ENCODE peak calls at places on chromosome 7, in seven cellular contexts. I, A, H, O, G, N and J are unnamed samples.

GRCh38 chr7:103879411-103879810 is 110.0 kb downstream of the RELN start:
- DNase-seq in I (no peak), H (no peak), G (no peak), A (no peak), O (no peak), N (no peak), J (no peak)

GRCh38 chr7:693280-693679 is 33.2 kb upstream of the DNAAF5 start:
- DNase-seq in O (peak; percentile 28), H (no peak), A (no peak), G (no peak), N (peak; percentile 53), I (no peak), J (no peak)

GRCh38 chr7:43791-44540 is 148.4 kb upstream of the FAM20C start:
- DNase-seq in G (no peak), N (peak; percentile 68), I (peak; percentile 6), O (peak; percentile 27), H (peak; percentile 4), A (no peak), J (no peak)

GRCh38 chr7:24572014-24572413 is 1.2 kb upstream of the PALS2 start:
- DNase-seq in A (no peak), N (no peak), I (no peak), H (no peak), G (no peak), O (no peak), J (no peak)

GRCh38 chr7:100668069-100668449 is 5.5 kb upstream of the GNB2 start:
- DNase-seq in N (no peak), G (no peak), I (no peak), O (no peak), A (no peak), H (no peak), J (no peak)

GRCh38 chr7:150334108-150334507 is 7.3 kb downstream of the RARRES2 start:
- DNase-seq in G (no peak), O (no peak), I (no peak), H (no peak), A (no peak), N (no peak), J (no peak)

GRCh38 chr7:137096607-137097006 is 228.2 kb downstream of the CHRM2 start:
- DNase-seq in O (no peak), H (no peak), I (no peak), N (no peak), G (no peak), A (no peak), J (no peak)

GRCh38 chr7:142745783-142746182 is 3.5 kb upstream of the PRSS1 start:
- DNase-seq in G (no peak), N (no peak), A (no peak), O (no peak), H (no peak), I (no peak), J (no peak)

GRCh38 chr7:272631-273030 is 17.3 kb upstream of the FOXL3 start:
- DNase-seq in H (no peak), I (no peak), G (peak; percentile 9), O (no peak), A (no peak), N (no peak), J (no peak)

GRCh38 chr7:107858280-107858679 is 32.7 kb upstream of the DLD start:
- DNase-seq in I (no peak), A (no peak), H (no peak), O (no peak), N (no peak), G (no peak), J (no peak)

GRCh38 chr7:39069046-39069445 is 91.3 kb downstream of the POU6F2 start:
- DNase-seq in O (no peak), N (no peak), A (no peak), H (no peak), I (no peak), G (no peak), J (no peak)
- TF ChIP-seq POLR2A in O (no peak), N (no peak), A (no peak), H (no peak), I (no peak), G (no peak), J (no peak)

GRCh38 chr7:148940702-148941597 is 56.9 kb upstream of the EZH2 start:
- DNase-seq in O (peak; percentile 69), A (peak; percentile 79), I (peak; percentile 83), N (peak; percentile 94), G (peak; percentile 87), H (peak; percentile 82), J (peak; percentile 85)

GRCh38 chr7:148939128-148939747 is 55.1 kb upstream of the EZH2 start:
- DNase-seq in G (no peak), O (no peak), A (no peak), H (no peak), N (no peak), I (no peak), J (no peak)

GRCh38 chr7:148944935-148945934 is 61.1 kb upstream of the EZH2 start:
- DNase-seq in A (no peak), H (no peak), O (no peak), I (peak; percentile 32), G (no peak), N (no peak), J (no peak)

DNA sequence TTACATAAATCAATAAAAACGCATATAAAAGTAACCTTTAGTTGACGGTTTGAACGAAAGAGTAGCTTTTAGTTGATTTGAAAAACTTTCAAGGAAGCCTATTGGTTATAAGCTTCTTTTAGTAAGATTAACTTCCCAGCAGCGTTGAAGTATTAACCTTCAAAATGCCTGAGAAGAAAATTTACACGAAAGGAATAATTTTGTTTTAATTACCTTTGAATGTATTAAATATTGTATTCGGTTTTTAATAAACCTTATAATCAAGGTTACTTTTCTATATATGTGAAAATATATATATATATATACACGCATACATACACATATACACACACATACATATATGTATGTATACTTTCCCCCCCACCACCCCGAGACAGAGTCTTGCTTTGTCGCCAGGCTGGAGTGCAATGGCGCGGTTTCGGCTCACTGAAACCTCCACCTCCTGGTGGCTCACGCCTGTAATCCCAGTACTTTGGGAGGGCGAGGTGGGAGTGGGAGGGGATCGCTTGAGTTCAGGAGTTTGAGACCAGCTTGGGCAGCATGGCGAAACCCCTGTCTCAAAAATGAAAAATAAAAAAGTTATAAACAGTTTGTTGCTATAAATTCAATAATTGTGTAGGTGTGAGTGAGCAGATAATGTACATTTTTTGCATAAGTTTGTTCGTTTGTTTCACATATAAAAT is 57.6 kb upstream of the EZH2 start:
- DNase-seq in G (peak; percentile 35), O (peak; percentile 70), H (peak; percentile 72), I (peak; percentile 52), A (peak; percentile 42), N (peak; percentile 91), J (peak; percentile 86)
- TF ChIP-seq POLR2A in G (no peak), O (no peak), H (peak; percentile 2), I (no peak), A (no peak), N (no peak), J (no peak)

GRCh38 chr7:55515569-55516279 is 56.6 kb downstream of the VOPP1 start:
- DNase-seq in N (no peak), A (no peak), G (peak; percentile 69), O (no peak), I (no peak), H (no peak), J (no peak)
- TF ChIP-seq POLR2A in N (no peak), A (no peak), G (no peak), O (no peak), I (no peak), H (no peak), J (no peak)

DNA sequence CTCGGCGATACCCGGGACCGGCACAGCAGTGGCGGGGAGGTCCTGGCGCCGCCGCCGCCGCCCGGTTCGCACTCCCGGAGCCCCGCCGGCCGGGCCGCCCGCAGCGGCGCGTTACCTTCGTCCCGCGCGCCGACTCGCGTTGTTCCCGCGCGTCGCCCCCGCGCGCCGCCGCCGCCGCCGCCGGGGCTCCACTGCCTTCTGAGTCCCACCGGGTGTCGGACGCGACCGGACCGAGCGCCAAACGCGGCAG is at the start of gene EZH2:
- DNase-seq in G (no peak), A (no peak), H (no peak), N (no peak), O (no peak), I (no peak), J (no peak)
- TF ChIP-seq POLR2A in G (no peak), A (no peak), H (no peak), N (no peak), O (no peak), I (no peak), J (no peak)

GRCh38 chr7:20797174-20798080 is 10.7 kb upstream of the SP8 start:
- DNase-seq in N (no peak), I (no peak), A (no peak), O (no peak), G (no peak), H (no peak), J (peak; percentile 57)
- TF ChIP-seq POLR2A in N (no peak), I (no peak), A (no peak), O (no peak), G (no peak), H (no peak), J (no peak)

DNA sequence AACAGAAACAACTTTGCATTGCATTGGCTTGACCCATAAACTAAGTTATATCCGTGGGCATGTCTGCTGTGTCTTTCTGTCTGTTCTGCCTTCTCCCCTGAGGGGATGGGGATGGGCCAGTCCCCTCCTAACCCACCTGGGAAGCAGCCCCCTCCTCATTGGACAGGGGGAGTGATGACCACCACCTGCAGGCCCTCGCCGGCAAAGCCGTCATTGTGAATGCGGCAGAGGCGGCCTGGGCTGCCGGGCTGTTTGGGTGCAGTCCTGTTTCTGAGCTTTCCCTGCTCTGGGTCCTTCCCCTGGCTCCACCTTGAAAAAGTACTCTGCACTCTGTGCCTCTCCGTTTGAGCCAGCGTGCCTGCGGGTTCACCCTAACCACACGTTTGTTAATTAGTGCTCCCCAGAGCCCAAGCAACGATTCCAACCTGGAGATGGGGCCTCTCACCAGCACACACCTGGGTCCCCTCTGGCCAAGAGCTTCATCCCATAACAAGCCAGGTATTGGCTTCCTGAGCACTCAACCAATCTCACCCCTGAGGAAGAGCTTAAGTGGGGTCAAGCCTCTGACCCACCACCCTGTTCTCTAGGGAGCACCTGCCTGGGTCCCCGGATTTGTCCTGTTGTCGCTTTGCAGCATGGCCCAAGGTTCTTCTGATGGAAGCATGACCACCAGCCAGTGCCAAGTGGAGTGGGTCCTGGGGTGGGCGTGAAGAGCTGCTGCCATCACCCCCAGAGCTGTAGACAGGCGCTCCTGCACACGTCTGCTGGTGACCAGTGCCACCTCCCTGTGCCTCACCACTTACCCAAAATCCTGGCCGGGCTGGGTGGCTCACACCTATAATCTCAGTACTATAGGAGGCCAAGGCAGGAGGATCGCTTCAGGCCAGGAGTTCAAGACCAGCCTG is 39.4 kb upstream of the ZMIZ2 start:
- DNase-seq in N (no peak), H (no peak), G (no peak), O (no peak), I (no peak), A (no peak), J (no peak)
- TF ChIP-seq POLR2A in N (no peak), H (no peak), G (no peak), O (no peak), I (no peak), A (no peak), J (no peak)

GRCh38 chr7:131107343-131108211 is 220.1 kb upstream of the MKLN1 start:
- DNase-seq in O (peak; percentile 61), G (peak; percentile 80), A (peak; percentile 83), N (peak; percentile 95), H (peak; percentile 78), I (peak; percentile 78), J (peak; percentile 79)
- TF ChIP-seq POLR2A in O (peak; percentile 93), G (peak; percentile 87), A (peak; percentile 84), N (peak; percentile 61), H (peak; percentile 94), I (peak; percentile 86), J (peak; percentile 77)